ENCODE peak calls at places on chromosomes 12 and 14, in eight cellular contexts. One of them, this sample, is unnamed. For H3K4me1, the result is how much of the 10 kb centered on the place peaks cover.

GRCh38 chr12:31322651-31323248 is 3.2 kb downstream of the SINHCAF start:
- DNase-seq in PC-3: no peak
- DNase-seq in ovary: peak
- DNase-seq in thyroid gland: no peak
- DNase-seq in tibial artery: no peak
- DNase-seq in heart right ventricle: no peak
- DNase-seq in CD8-positive, alpha-beta T cell: no peak
- DNase-seq in A549: peak
- DNase-seq in this sample: no peak

GRCh38 chr14:25215607-25216006 is 165.7 kb upstream of the STXBP6 start:
- DNase-seq in PC-3: no peak
- DNase-seq in ovary: no peak
- DNase-seq in thyroid gland: no peak
- DNase-seq in tibial artery: no peak
- DNase-seq in heart right ventricle: no peak
- DNase-seq in CD8-positive, alpha-beta T cell: no peak
- DNase-seq in A549: no peak
- DNase-seq in this sample: no peak

GRCh38 chr12:100672075-100672592 is 98.7 kb downstream of the GAS2L3 start:
- DNase-seq in PC-3: peak
- DNase-seq in ovary: no peak
- DNase-seq in thyroid gland: peak
- DNase-seq in tibial artery: no peak
- DNase-seq in heart right ventricle: no peak
- DNase-seq in CD8-positive, alpha-beta T cell: no peak
- DNase-seq in A549: peak
- DNase-seq in this sample: no peak

GRCh38 chr12:30989754-30990153 is 63.2 kb downstream of the TSPAN11 start:
- DNase-seq in PC-3: peak
- DNase-seq in ovary: no peak
- DNase-seq in thyroid gland: no peak
- DNase-seq in tibial artery: no peak
- DNase-seq in heart right ventricle: peak
- DNase-seq in CD8-positive, alpha-beta T cell: no peak
- DNase-seq in A549: peak
- DNase-seq in this sample: no peak

GRCh38 chr12:64890873-64891468 is 66.5 kb downstream of the TBC1D30 start:
- DNase-seq in PC-3: peak
- DNase-seq in ovary: no peak
- DNase-seq in thyroid gland: no peak
- DNase-seq in tibial artery: no peak
- DNase-seq in heart right ventricle: no peak
- DNase-seq in CD8-positive, alpha-beta T cell: no peak
- DNase-seq in A549: peak
- DNase-seq in this sample: no peak

GRCh38 chr12:102702447-102703114 is 214.5 kb downstream of the PAH start:
- DNase-seq in PC-3: peak
- DNase-seq in ovary: peak
- DNase-seq in thyroid gland: peak
- DNase-seq in tibial artery: peak
- DNase-seq in heart right ventricle: peak
- DNase-seq in CD8-positive, alpha-beta T cell: no peak
- DNase-seq in A549: peak
- DNase-seq in this sample: peak

GRCh38 chr12:14249368-14249767 is 116.1 kb upstream of the ATF7IP start:
- DNase-seq in PC-3: peak
- DNase-seq in ovary: no peak
- DNase-seq in thyroid gland: no peak
- DNase-seq in tibial artery: no peak
- DNase-seq in heart right ventricle: no peak
- DNase-seq in CD8-positive, alpha-beta T cell: no peak
- DNase-seq in A549: no peak
- DNase-seq in this sample: no peak

GRCh38 chr14:55711171-55711811 is 131.3 kb downstream of the KTN1 start:
- DNase-seq in PC-3: peak
- DNase-seq in ovary: no peak
- DNase-seq in thyroid gland: no peak
- DNase-seq in tibial artery: no peak
- DNase-seq in heart right ventricle: no peak
- DNase-seq in CD8-positive, alpha-beta T cell: no peak
- DNase-seq in A549: no peak
- DNase-seq in this sample: no peak

GRCh38 chr12:49868952-49869815 is 26.3 kb upstream of the BCDIN3D start:
- DNase-seq in PC-3: no peak
- DNase-seq in ovary: peak
- DNase-seq in thyroid gland: peak
- DNase-seq in tibial artery: peak
- DNase-seq in heart right ventricle: peak
- DNase-seq in CD8-positive, alpha-beta T cell: no peak
- DNase-seq in A549: peak
- DNase-seq in this sample: peak

GRCh38 chr14:38553586-38553985 is 297.7 kb upstream of the CLEC14A start:
- DNase-seq in PC-3: peak
- DNase-seq in ovary: no peak
- DNase-seq in thyroid gland: no peak
- DNase-seq in tibial artery: no peak
- DNase-seq in heart right ventricle: no peak
- DNase-seq in CD8-positive, alpha-beta T cell: no peak
- DNase-seq in A549: no peak
- DNase-seq in this sample: no peak

GRCh38 chr12:32140867-32141266 is 34.2 kb downstream of the BICD1 start:
- DNase-seq in PC-3: no peak
- DNase-seq in ovary: no peak
- DNase-seq in thyroid gland: no peak
- DNase-seq in tibial artery: no peak
- DNase-seq in heart right ventricle: no peak
- DNase-seq in CD8-positive, alpha-beta T cell: no peak
- DNase-seq in A549: no peak
- DNase-seq in this sample: no peak

GRCh38 chr12:52525661-52526499 is 5.7 kb upstream of the KRT5 start:
- DNase-seq in PC-3: no peak
- DNase-seq in ovary: no peak
- DNase-seq in thyroid gland: peak
- DNase-seq in tibial artery: no peak
- DNase-seq in heart right ventricle: no peak
- DNase-seq in CD8-positive, alpha-beta T cell: no peak
- DNase-seq in A549: no peak
- DNase-seq in this sample: no peak

GRCh38 chr12:75998292-75999063 is 33.1 kb downstream of the PHLDA1 start:
- DNase-seq in PC-3: no peak
- DNase-seq in ovary: no peak
- DNase-seq in thyroid gland: no peak
- DNase-seq in tibial artery: no peak
- DNase-seq in heart right ventricle: no peak
- DNase-seq in CD8-positive, alpha-beta T cell: no peak
- DNase-seq in A549: no peak
- DNase-seq in this sample: no peak

GRCh38 chr12:93569656-93570551 is 2.6 kb upstream of the SOCS2 start:
- DNase-seq in PC-3: peak
- DNase-seq in ovary: peak
- DNase-seq in thyroid gland: peak
- DNase-seq in tibial artery: peak
- DNase-seq in heart right ventricle: peak
- DNase-seq in CD8-positive, alpha-beta T cell: peak
- DNase-seq in A549: peak
- DNase-seq in this sample: peak

GRCh38 chr12:124000111-124000510 is 27.1 kb downstream of the ZNF664 start:
- DNase-seq in PC-3: no peak
- DNase-seq in ovary: no peak
- DNase-seq in thyroid gland: no peak
- DNase-seq in tibial artery: no peak
- DNase-seq in heart right ventricle: no peak
- DNase-seq in CD8-positive, alpha-beta T cell: no peak
- DNase-seq in A549: no peak
- DNase-seq in this sample: no peak

GRCh38 chr12:28040251-28040650 is 67.7 kb upstream of the PTHLH start:
- DNase-seq in PC-3: no peak
- DNase-seq in ovary: no peak
- DNase-seq in thyroid gland: no peak
- DNase-seq in tibial artery: no peak
- DNase-seq in heart right ventricle: no peak
- DNase-seq in CD8-positive, alpha-beta T cell: no peak
- DNase-seq in A549: no peak
- DNase-seq in this sample: no peak

GRCh38 chr14:90451443-90451842 is 54.6 kb downstream of the CALM1 start:
- DNase-seq in PC-3: no peak
- DNase-seq in ovary: no peak
- DNase-seq in thyroid gland: no peak
- DNase-seq in tibial artery: no peak
- DNase-seq in heart right ventricle: no peak
- DNase-seq in CD8-positive, alpha-beta T cell: no peak
- DNase-seq in A549: no peak
- DNase-seq in this sample: no peak

GRCh38 chr14:25371053-25371452 is 321.1 kb upstream of the STXBP6 start:
- DNase-seq in PC-3: peak
- DNase-seq in ovary: no peak
- DNase-seq in thyroid gland: peak
- DNase-seq in tibial artery: no peak
- DNase-seq in heart right ventricle: no peak
- DNase-seq in CD8-positive, alpha-beta T cell: no peak
- DNase-seq in A549: no peak
- DNase-seq in this sample: no peak

GRCh38 chr14:23694085-23694975 is 58.2 kb downstream of the DHRS2 start:
- DNase-seq in PC-3: no peak
- DNase-seq in ovary: peak
- DNase-seq in thyroid gland: no peak
- DNase-seq in tibial artery: no peak
- DNase-seq in heart right ventricle: no peak
- DNase-seq in CD8-positive, alpha-beta T cell: no peak
- DNase-seq in A549: peak
- DNase-seq in this sample: no peak
- H3K4me1 ChIP-seq in PC-3: under half
- H3K4me1 ChIP-seq in ovary: under half
- H3K4me1 ChIP-seq in thyroid gland: under half
- H3K4me1 ChIP-seq in tibial artery: under half
- H3K4me1 ChIP-seq in heart right ventricle: under half
- H3K4me1 ChIP-seq in CD8-positive, alpha-beta T cell: under half
- H3K4me1 ChIP-seq in A549: under half
- H3K4me1 ChIP-seq in this sample: under half

GRCh38 chr12:13007496-13008233 is 7.6 kb upstream of the HEBP1 start:
- DNase-seq in PC-3: no peak
- DNase-seq in ovary: no peak
- DNase-seq in thyroid gland: no peak
- DNase-seq in tibial artery: no peak
- DNase-seq in heart right ventricle: no peak
- DNase-seq in CD8-positive, alpha-beta T cell: no peak
- DNase-seq in A549: no peak
- DNase-seq in this sample: no peak

GRCh38 chr12:13004986-13005385 is 4.9 kb upstream of the HEBP1 start:
- DNase-seq in PC-3: no peak
- DNase-seq in ovary: no peak
- DNase-seq in thyroid gland: no peak
- DNase-seq in tibial artery: no peak
- DNase-seq in heart right ventricle: no peak
- DNase-seq in CD8-positive, alpha-beta T cell: no peak
- DNase-seq in A549: no peak
- DNase-seq in this sample: no peak

GRCh38 chr12:13005649-13006048 is 5.6 kb upstream of the HEBP1 start:
- DNase-seq in PC-3: no peak
- DNase-seq in ovary: no peak
- DNase-seq in thyroid gland: no peak
- DNase-seq in tibial artery: no peak
- DNase-seq in heart right ventricle: no peak
- DNase-seq in CD8-positive, alpha-beta T cell: no peak
- DNase-seq in A549: no peak
- DNase-seq in this sample: no peak

GRCh38 chr12:13011098-13011497 is 11.0 kb upstream of the HEBP1 start:
- DNase-seq in PC-3: no peak
- DNase-seq in ovary: no peak
- DNase-seq in thyroid gland: no peak
- DNase-seq in tibial artery: no peak
- DNase-seq in heart right ventricle: no peak
- DNase-seq in CD8-positive, alpha-beta T cell: no peak
- DNase-seq in A549: no peak
- DNase-seq in this sample: no peak

DNA sequence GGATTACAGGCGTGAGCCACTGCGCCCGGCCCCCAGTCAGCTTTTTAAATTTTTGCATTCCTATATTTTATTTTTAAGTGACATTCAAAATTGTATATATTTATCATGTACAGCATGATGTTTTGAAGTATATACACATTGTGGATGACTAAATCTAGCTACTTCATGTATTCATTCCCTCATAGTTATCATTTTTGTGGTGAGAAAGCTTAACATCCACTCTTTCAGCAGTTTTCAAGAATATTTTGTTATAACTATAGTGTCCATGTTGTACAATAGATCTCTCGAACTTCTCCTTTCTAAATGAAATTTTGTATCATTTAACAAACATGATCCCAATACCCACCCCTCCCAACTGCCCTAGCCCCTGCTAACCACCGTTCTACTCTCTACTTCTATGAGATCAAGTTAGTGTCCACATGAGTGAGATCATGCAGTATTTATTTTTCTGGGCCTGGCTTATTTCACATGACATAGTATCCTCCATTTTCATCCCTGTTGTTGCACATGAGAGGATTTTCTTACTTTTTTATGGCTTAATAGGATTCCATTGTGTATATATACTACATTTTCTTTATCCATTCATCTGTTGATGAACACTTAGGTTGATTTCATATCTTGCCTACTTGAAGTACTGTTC is 8.8 kb upstream of the HEBP1 start:
- DNase-seq in PC-3: no peak
- DNase-seq in ovary: no peak
- DNase-seq in thyroid gland: no peak
- DNase-seq in tibial artery: no peak
- DNase-seq in heart right ventricle: no peak
- DNase-seq in CD8-positive, alpha-beta T cell: no peak
- DNase-seq in A549: no peak
- DNase-seq in this sample: no peak
- H3K4me1 ChIP-seq in PC-3: under half
- H3K4me1 ChIP-seq in ovary: under half
- H3K4me1 ChIP-seq in thyroid gland: under half
- H3K4me1 ChIP-seq in tibial artery: under half
- H3K4me1 ChIP-seq in heart right ventricle: under half
- H3K4me1 ChIP-seq in CD8-positive, alpha-beta T cell: under half
- H3K4me1 ChIP-seq in A549: under half
- H3K4me1 ChIP-seq in this sample: under half

GRCh38 chr12:11794751-11795150 is 145.3 kb downstream of the ETV6 start:
- DNase-seq in PC-3: no peak
- DNase-seq in ovary: no peak
- DNase-seq in thyroid gland: no peak
- DNase-seq in tibial artery: no peak
- DNase-seq in heart right ventricle: no peak
- DNase-seq in CD8-positive, alpha-beta T cell: no peak
- DNase-seq in A549: no peak
- DNase-seq in this sample: no peak
- H3K4me1 ChIP-seq in PC-3: under half
- H3K4me1 ChIP-seq in ovary: under half
- H3K4me1 ChIP-seq in thyroid gland: under half
- H3K4me1 ChIP-seq in tibial artery: half or more
- H3K4me1 ChIP-seq in heart right ventricle: under half
- H3K4me1 ChIP-seq in CD8-positive, alpha-beta T cell: under half
- H3K4me1 ChIP-seq in A549: under half
- H3K4me1 ChIP-seq in this sample: under half

DNA sequence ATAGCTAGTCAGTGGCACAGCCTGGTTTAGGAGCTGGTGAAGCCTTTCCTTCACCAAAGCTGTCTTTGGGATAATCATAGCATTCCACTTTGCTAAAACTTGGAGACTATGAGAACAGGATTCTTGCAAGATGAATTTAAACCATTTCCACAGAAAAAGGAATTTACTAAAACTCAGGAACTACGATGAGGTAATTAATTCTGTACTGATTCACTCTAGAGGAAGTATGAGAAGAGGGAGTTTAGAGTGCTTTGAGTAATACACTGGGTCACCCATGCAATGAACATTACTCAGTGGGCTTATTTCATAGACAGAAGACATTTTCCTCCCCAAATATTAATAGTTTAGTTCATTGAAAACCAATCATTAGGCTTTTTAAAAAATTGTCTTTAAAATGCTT is 73.0 kb downstream of the RMST start:
- DNase-seq in PC-3: no peak
- DNase-seq in ovary: no peak
- DNase-seq in thyroid gland: no peak
- DNase-seq in tibial artery: no peak
- DNase-seq in heart right ventricle: no peak
- DNase-seq in CD8-positive, alpha-beta T cell: no peak
- DNase-seq in A549: no peak
- DNase-seq in this sample: no peak
- H3K4me1 ChIP-seq in PC-3: under half
- H3K4me1 ChIP-seq in ovary: under half
- H3K4me1 ChIP-seq in thyroid gland: under half
- H3K4me1 ChIP-seq in tibial artery: under half
- H3K4me1 ChIP-seq in heart right ventricle: under half
- H3K4me1 ChIP-seq in CD8-positive, alpha-beta T cell: under half
- H3K4me1 ChIP-seq in A549: under half
- H3K4me1 ChIP-seq in this sample: under half

This sample was measured in lung.